ENCODE peak calls at places on chromosomes 12 and 14, in nine cellular contexts. L, I, E, V, G, R, Q, F and T are unnamed samples.

GRCh38 chr12:71846322-71846940 is 6.9 kb downstream of the TBC1D15 start:
- DNase-seq in L (no peak), I (no peak), E (no peak), V (no peak), G (no peak), R (no peak), Q (peak), F (peak), T (no peak)

GRCh38 chr12:131862994-131863710 is 31.3 kb upstream of the ULK1 start:
- DNase-seq in L (no peak), I (no peak), E (no peak), V (no peak), G (peak), R (no peak), Q (no peak), F (peak), T (no peak)

GRCh38 chr14:55807536-55807935 is 227.5 kb downstream of the KTN1 start:
- DNase-seq in L (no peak), I (no peak), E (no peak), V (no peak), G (peak), R (no peak), Q (peak), F (no peak), T (peak)

GRCh38 chr12:479161-479560 is 19.4 kb downstream of the B4GALNT3 start:
- DNase-seq in L (no peak), I (no peak), E (no peak), V (no peak), G (no peak), R (no peak), Q (no peak), F (no peak), T (no peak)

GRCh38 chr14:94646066-94646465 is 33.9 kb downstream of the SERPINA3 start:
- DNase-seq in L (no peak), I (no peak), E (no peak), V (no peak), G (no peak), R (no peak), Q (no peak), F (no peak), T (no peak)

GRCh38 chr12:107103097-107103496 is 9.7 kb upstream of the CRY1 start:
- DNase-seq in L (no peak), I (no peak), E (no peak), V (no peak), G (no peak), R (no peak), Q (no peak), F (no peak), T (no peak)

GRCh38 chr14:100428727-100429126 is 105.6 kb downstream of the SLC25A47 start:
- DNase-seq in L (no peak), I (no peak), E (no peak), V (no peak), G (no peak), R (no peak), Q (no peak), F (peak), T (no peak)

GRCh38 chr12:53735-54095 is 12.9 kb upstream of the IQSEC3 start:
- DNase-seq in L (no peak), I (no peak), E (no peak), V (no peak), G (no peak), R (no peak), Q (no peak), F (no peak), T (no peak)

GRCh38 chr14:31933716-31934115 is 143.4 kb upstream of the ARHGAP5 start:
- DNase-seq in L (no peak), I (no peak), E (no peak), V (no peak), G (no peak), R (no peak), Q (no peak), F (peak), T (no peak)

GRCh38 chr12:108043750-108044149 is 85.3 kb upstream of the WSCD2 start:
- DNase-seq in L (no peak), I (no peak), E (no peak), V (no peak), G (no peak), R (no peak), Q (peak), F (no peak), T (no peak)

GRCh38 chr14:67240168-67240932 is 885 bp upstream of the PALS1 start:
- DNase-seq in L (peak), I (peak), E (peak), V (peak), G (peak), R (peak), Q (peak), F (peak), T (peak)

GRCh38 chr14:86541969-86542368 is 1012.0 kb downstream of the FLRT2 start:
- DNase-seq in L (no peak), I (no peak), E (no peak), V (no peak), G (no peak), R (no peak), Q (peak), F (peak), T (no peak)

GRCh38 chr12:27589419-27589818 is 65.4 kb downstream of the PPFIBP1 start:
- DNase-seq in L (no peak), I (no peak), E (no peak), V (no peak), G (no peak), R (no peak), Q (no peak), F (no peak), T (no peak)

GRCh38 chr12:52351196-52352059 is 15.9 kb downstream of the KRT85 start:
- DNase-seq in L (no peak), I (no peak), E (no peak), V (no peak), G (no peak), R (peak), Q (no peak), F (no peak), T (peak)

GRCh38 chr14:85056228-85056627 is 473.7 kb upstream of the FLRT2 start:
- DNase-seq in L (no peak), I (no peak), E (no peak), V (no peak), G (no peak), R (no peak), Q (no peak), F (no peak), T (no peak)

GRCh38 chr14:94805726-94806288 is 35.9 kb upstream of the GSC start:
- DNase-seq in L (no peak), I (no peak), E (no peak), V (no peak), G (no peak), R (no peak), Q (no peak), F (peak), T (no peak)

GRCh38 chr14:95256776-95257060 is 63.0 kb downstream of the CLMN start:
- DNase-seq in L (no peak), I (no peak), E (no peak), V (no peak), G (no peak), R (no peak), Q (no peak), F (no peak), T (no peak)

GRCh38 chr12:126397071-126397571 is 1331.9 kb downstream of the AACS start:
- DNase-seq in L (no peak), I (no peak), E (no peak), V (no peak), G (no peak), R (no peak), Q (no peak), F (peak), T (no peak)

GRCh38 chr14:77324816-77325745 is 4.2 kb downstream of the GSTZ1 start:
- DNase-seq in L (no peak), I (no peak), E (no peak), V (no peak), G (no peak), R (no peak), Q (no peak), F (no peak), T (no peak)

GRCh38 chr12:91687052-91688017 is 458.3 kb downstream of the BTG1 start:
- DNase-seq in L (no peak), I (no peak), E (no peak), V (no peak), G (no peak), R (no peak), Q (no peak), F (no peak), T (peak)

GRCh38 chr14:22448035-22448904 is 140.8 kb downstream of the DAD1 start:
- DNase-seq in L (no peak), I (no peak), E (no peak), V (no peak), G (no peak), R (no peak), Q (no peak), F (no peak), T (no peak)

GRCh38 chr14:45491914-45492313 is 238.9 kb upstream of the MIS18BP1 start:
- DNase-seq in L (no peak), I (no peak), E (no peak), V (no peak), G (no peak), R (no peak), Q (no peak), F (no peak), T (no peak)

GRCh38 chr12:28191018-28191595 is 851 bp downstream of the CCDC91 start:
- DNase-seq in L (no peak), I (no peak), E (no peak), V (peak), G (no peak), R (no peak), Q (no peak), F (no peak), T (peak)

GRCh38 chr12:113299619-113300237 is 35.2 kb downstream of the SLC8B1 start:
- DNase-seq in L (peak), I (peak), E (peak), V (peak), G (no peak), R (peak), Q (peak), F (peak), T (no peak)

GRCh38 chr12:65232490-65233077 is 45.9 kb upstream of the MSRB3 start:
- DNase-seq in L (no peak), I (no peak), E (no peak), V (peak), G (no peak), R (no peak), Q (no peak), F (peak), T (no peak)

GRCh38 chr14:68109132-68109531 is 289.6 kb downstream of the RAD51B start:
- DNase-seq in L (no peak), I (no peak), E (no peak), V (no peak), G (no peak), R (no peak), Q (no peak), F (peak), T (no peak)

GRCh38 chr12:75964150-75964549 is 67.4 kb downstream of the PHLDA1 start:
- DNase-seq in L (no peak), I (peak), E (peak), V (no peak), G (no peak), R (no peak), Q (no peak), F (no peak), T (no peak)

GRCh38 chr12:78880078-78880477 is 15.5 kb downstream of the SYT1 start:
- DNase-seq in L (no peak), I (no peak), E (no peak), V (no peak), G (no peak), R (no peak), Q (no peak), F (peak), T (no peak)

GRCh38 chr12:79155703-79156102 is 291.1 kb downstream of the SYT1 start:
- DNase-seq in L (no peak), I (no peak), E (no peak), V (no peak), G (no peak), R (no peak), Q (no peak), F (peak), T (no peak)

GRCh38 chr12:90801776-90802175 is 153.2 kb downstream of the CCER1 start:
- DNase-seq in L (no peak), I (no peak), E (no peak), V (no peak), G (no peak), R (no peak), Q (no peak), F (peak), T (no peak)

GRCh38 chr14:52948039-52948438 is 2.8 kb downstream of the FERMT2 start:
- DNase-seq in L (no peak), I (no peak), E (no peak), V (no peak), G (no peak), R (no peak), Q (no peak), F (no peak), T (no peak)

GRCh38 chr12:49008943-49009342 is 9.6 kb downstream of the PRKAG1 start:
- DNase-seq in L (no peak), I (no peak), E (no peak), V (no peak), G (no peak), R (no peak), Q (no peak), F (no peak), T (no peak)

GRCh38 chr12:75439048-75439447 is 41.5 kb upstream of the GLIPR1 start:
- DNase-seq in L (no peak), I (no peak), E (no peak), V (no peak), G (no peak), R (no peak), Q (no peak), F (no peak), T (no peak)

GRCh38 chr12:92133166-92133565 is 12.5 kb downstream of the BTG1 start:
- DNase-seq in L (no peak), I (no peak), E (no peak), V (no peak), G (no peak), R (no peak), Q (peak), F (peak), T (no peak)

GRCh38 chr12:119006749-119007148 is 25.4 kb downstream of the SRRM4 start:
- DNase-seq in L (no peak), I (no peak), E (no peak), V (no peak), G (no peak), R (no peak), Q (peak), F (no peak), T (no peak)

GRCh38 chr12:97368462-97369150 is 94.0 kb upstream of the RMST start:
- DNase-seq in L (no peak), I (no peak), E (no peak), V (no peak), G (no peak), R (no peak), Q (peak), F (no peak), T (no peak)

GRCh38 chr14:59484611-59485174 is 376 bp downstream of the JKAMP start:
- DNase-seq in L (no peak), I (no peak), E (no peak), V (no peak), G (no peak), R (no peak), Q (no peak), F (peak), T (no peak)

GRCh38 chr12:79250186-79250585 is 385.6 kb downstream of the SYT1 start:
- DNase-seq in L (no peak), I (no peak), E (no peak), V (no peak), G (no peak), R (no peak), Q (no peak), F (peak), T (no peak)

GRCh38 chr12:49200882-49201594 is 12.2 kb upstream of the TUBA1A start:
- DNase-seq in L (no peak), I (no peak), E (no peak), V (peak), G (no peak), R (no peak), Q (peak), F (peak), T (no peak)

GRCh38 chr12:125038976-125039625 is 26.1 kb upstream of the AACS start:
- DNase-seq in L (no peak), I (no peak), E (no peak), V (no peak), G (no peak), R (no peak), Q (no peak), F (no peak), T (no peak)
- TF ChIP-seq CTCF in L (no peak), I (no peak), E (no peak), V (no peak), G (no peak), R (no peak), Q (no peak), F (no peak), T (no peak)

GRCh38 chr12:47801170-47801903 is 18.4 kb downstream of the HDAC7 start:
- DNase-seq in L (no peak), I (no peak), E (no peak), V (no peak), G (no peak), R (no peak), Q (no peak), F (no peak), T (no peak)

GRCh38 chr12:47803196-47803875 is 16.4 kb downstream of the HDAC7 start:
- DNase-seq in L (no peak), I (no peak), E (no peak), V (no peak), G (no peak), R (no peak), Q (no peak), F (no peak), T (no peak)

GRCh38 chr12:47800582-47800981 is 19.1 kb downstream of the HDAC7 start:
- DNase-seq in L (no peak), I (no peak), E (no peak), V (no peak), G (no peak), R (no peak), Q (no peak), F (no peak), T (no peak)

GRCh38 chr12:47802312-47802711 is 17.4 kb downstream of the HDAC7 start:
- DNase-seq in L (no peak), I (no peak), E (no peak), V (no peak), G (no peak), R (no peak), Q (no peak), F (no peak), T (no peak)

DNA sequence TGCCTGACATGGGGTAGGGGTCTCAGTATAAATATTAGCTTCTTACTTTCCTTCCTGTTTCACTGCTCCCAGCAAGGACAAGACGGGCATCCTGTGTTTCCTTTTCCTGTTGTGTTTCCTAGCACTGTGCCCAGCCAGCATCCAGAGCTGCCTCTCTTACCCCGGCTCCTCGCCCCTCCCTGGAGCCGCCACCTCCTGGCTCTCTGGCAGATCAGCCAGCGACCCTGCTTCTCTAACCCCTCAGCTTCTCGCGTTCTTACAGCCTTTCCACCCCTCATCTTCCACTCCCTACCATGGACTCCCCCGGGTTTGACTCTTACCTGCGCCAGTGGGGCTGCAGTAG is 17.8 kb downstream of the HDAC7 start:
- DNase-seq in L (no peak), I (no peak), E (no peak), V (no peak), G (no peak), R (no peak), Q (no peak), F (no peak), T (no peak)
- TF ChIP-seq CTCF in L (no peak), I (no peak), E (no peak), V (no peak), G (no peak), R (no peak), Q (no peak), F (no peak), T (no peak)

GRCh38 chr12:102634216-102634615 is 153.9 kb upstream of the IGF1 start:
- DNase-seq in L (no peak), I (no peak), E (no peak), V (no peak), G (no peak), R (no peak), Q (no peak), F (peak), T (no peak)
- TF ChIP-seq CTCF in L (no peak), I (no peak), E (no peak), V (no peak), G (no peak), R (no peak), Q (no peak), F (no peak), T (no peak)

GRCh38 chr12:22670762-22671161 is 45.8 kb downstream of the ETNK1 start:
- DNase-seq in L (no peak), I (no peak), E (no peak), V (no peak), G (no peak), R (no peak), Q (no peak), F (peak), T (no peak)
- TF ChIP-seq CTCF in L (no peak), I (no peak), E (peak), V (peak), G (no peak), R (peak), Q (peak), F (peak), T (peak)

GRCh38 chr12:4648099-4648498 is 752 bp downstream of the AKAP3 start:
- DNase-seq in L (no peak), I (peak), E (no peak), V (no peak), G (no peak), R (no peak), Q (no peak), F (peak), T (no peak)
- TF ChIP-seq CTCF in L (no peak), I (no peak), E (no peak), V (no peak), G (no peak), R (no peak), Q (no peak), F (no peak), T (no peak)

DNA sequence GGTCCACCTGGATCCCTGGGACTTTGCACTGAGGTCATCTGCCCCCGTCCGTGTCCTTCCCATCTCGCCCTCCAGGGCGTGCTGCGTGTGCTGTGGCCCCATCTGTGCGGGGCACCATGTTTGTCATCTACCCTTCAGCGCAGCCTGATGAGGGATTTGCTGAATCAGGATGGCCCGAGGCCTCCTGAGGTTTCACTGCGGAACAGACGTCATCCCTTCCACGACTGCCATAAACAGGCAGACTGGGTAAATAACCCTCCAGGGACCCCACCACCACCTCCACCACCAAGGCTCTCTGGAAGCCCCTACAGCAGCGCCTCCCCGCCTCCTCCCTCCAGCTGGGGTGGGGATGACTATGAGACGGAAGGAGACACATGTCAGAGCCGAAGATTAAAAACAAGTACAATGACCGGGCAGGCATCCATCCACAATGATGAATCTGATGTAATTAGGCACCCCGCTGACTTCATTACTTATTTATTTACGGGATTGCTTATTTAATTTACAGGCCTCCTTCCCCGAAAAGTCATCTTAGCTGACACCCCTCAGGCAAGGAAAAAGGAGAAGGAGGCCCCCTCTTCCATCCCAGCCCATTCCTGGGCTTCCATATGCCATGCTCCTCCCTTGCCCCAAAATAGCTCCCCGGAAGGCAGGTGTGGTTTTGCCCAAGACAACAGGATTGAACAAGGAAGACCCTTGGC is 39.4 kb downstream of the NCOR2 start:
- DNase-seq in L (no peak), I (no peak), E (no peak), V (no peak), G (no peak), R (no peak), Q (no peak), F (no peak), T (no peak)
- TF ChIP-seq CTCF in L (no peak), I (no peak), E (no peak), V (no peak), G (no peak), R (no peak), Q (peak), F (no peak), T (no peak)